ENCODE peak calls at places on chromosomes 11 and 22, in four cellular contexts. D is ovary, W is esophagus muscularis mucosa, U is heart left ventricle. T is an unnamed sample.

GRCh38 chr11:8111636-8112035 is 30.6 kb downstream of the TUB start:
- DNase-seq in D (no peak), W (peak; percentile 50), U (no peak), T (no peak)

GRCh38 chr11:26599421-26599820 is 27.4 kb upstream of the MUC15 start:
- DNase-seq in D (no peak), W (no peak), U (no peak), T (no peak)

GRCh38 chr11:17208257-17208999 is 642 bp upstream of the PIK3C2A start:
- DNase-seq in D (no peak), W (peak; percentile 92), U (no peak), T (no peak)

GRCh38 chr11:119720311-119720710 is 8.7 kb downstream of the NECTIN1 start:
- DNase-seq in D (no peak), W (no peak), U (no peak), T (no peak)

GRCh38 chr11:11740081-11740702 is 101.6 kb upstream of the USP47 start:
- DNase-seq in D (no peak), W (peak; percentile 60), U (no peak), T (no peak)

GRCh38 chr22:36986242-36986821 is 32.9 kb downstream of the TST start:
- DNase-seq in D (no peak), W (no peak), U (no peak), T (no peak)

GRCh38 chr11:59212744-59213573 is at the start of gene MPEG1:
- DNase-seq in D (no peak), W (no peak), U (no peak), T (no peak)

GRCh38 chr11:130439160-130439519 is 9.3 kb upstream of the ADAMTS15 start:
- DNase-seq in D (no peak), W (no peak), U (peak; percentile 3), T (no peak)

GRCh38 chr11:128734439-128735224 is 40.8 kb downstream of the FLI1 start:
- DNase-seq in D (no peak), W (no peak), U (no peak), T (peak; percentile 9)

GRCh38 chr22:29877620-29878019 is 5.4 kb upstream of the MTMR3 start:
- DNase-seq in D (no peak), W (no peak), U (no peak), T (no peak)

GRCh38 chr11:73193251-73194033 is 24.6 kb upstream of the P2RY2 start:
- DNase-seq in D (no peak), W (no peak), U (no peak), T (no peak)

GRCh38 chr11:81007046-81007445 is 1566.2 kb upstream of the TENM4 start:
- DNase-seq in D (no peak), W (no peak), U (no peak), T (no peak)

GRCh38 chr22:30855677-30856518 is 112.7 kb downstream of the MORC2 start:
- DNase-seq in D (no peak), W (no peak), U (no peak), T (no peak)

GRCh38 chr11:58900479-58901420 is 38.5 kb upstream of the GLYATL1 start:
- DNase-seq in D (no peak), W (no peak), U (peak; percentile 60), T (no peak)

GRCh38 chr11:48001438-48002021 is 21.2 kb downstream of the PTPRJ start:
- DNase-seq in D (no peak), W (no peak), U (no peak), T (no peak)

GRCh38 chr11:115659061-115659963 is 155.1 kb upstream of the CADM1 start:
- DNase-seq in D (peak; percentile 25), W (no peak), U (peak; percentile 41), T (no peak)

GRCh38 chr11:1967641-1968225 is 20.6 kb downstream of the MRPL23 start:
- DNase-seq in D (peak; percentile 9), W (no peak), U (peak; percentile 42), T (no peak)

GRCh38 chr22:31160328-31160978 is 471 bp downstream of the RNF185 start:
- DNase-seq in D (no peak), W (no peak), U (no peak), T (no peak)

GRCh38 chr11:19506803-19507466 is 205.7 kb upstream of the NAV2 start:
- DNase-seq in D (no peak), W (no peak), U (no peak), T (no peak)

GRCh38 chr11:111526501-111526900 is 11.9 kb downstream of the HOATZ start:
- DNase-seq in D (no peak), W (no peak), U (no peak), T (no peak)

GRCh38 chr11:32385998-32386397 is 49.3 kb downstream of the WT1 start:
- DNase-seq in D (no peak), W (no peak), U (no peak), T (no peak)

GRCh38 chr11:132941024-132941646 is 591.2 kb downstream of the OPCML start:
- DNase-seq in D (no peak), W (peak; percentile 82), U (no peak), T (no peak)

GRCh38 chr22:30892731-30893221 is 75.8 kb downstream of the MORC2 start:
- DNase-seq in D (no peak), W (no peak), U (no peak), T (no peak)

GRCh38 chr11:22115470-22116037 is 77.3 kb upstream of the ANO5 start:
- DNase-seq in D (no peak), W (no peak), U (peak; percentile 32), T (no peak)

GRCh38 chr11:96259053-96259837 is 83.8 kb downstream of the MAML2 start:
- DNase-seq in D (no peak), W (no peak), U (no peak), T (no peak)

GRCh38 chr11:200224-201003 is 6.8 kb downstream of the BET1L start:
- DNase-seq in D (no peak), W (no peak), U (no peak), T (no peak)

GRCh38 chr11:14537134-14537599 is 17.0 kb upstream of the PSMA1 start:
- DNase-seq in D (no peak), W (no peak), U (no peak), T (no peak)

GRCh38 chr11:1504581-1505290 is 18.2 kb upstream of the MOB2 start:
- DNase-seq in D (no peak), W (no peak), U (peak; percentile 23), T (no peak)

GRCh38 chr22:41913842-41914534 is 886 bp downstream of the SHISA8 start:
- DNase-seq in D (no peak), W (no peak), U (no peak), T (no peak)

GRCh38 chr22:49825436-49825835 is 2.2 kb downstream of the BRD1 start:
- DNase-seq in D (no peak), W (no peak), U (no peak), T (no peak)

GRCh38 chr22:49825944-49826602 is 1.6 kb downstream of the BRD1 start:
- DNase-seq in D (no peak), W (no peak), U (no peak), T (no peak)

GRCh38 chr22:49827307-49827852 is 293 bp downstream of the BRD1 start:
- DNase-seq in D (peak; percentile 53), W (no peak), U (no peak), T (no peak)

GRCh38 chr22:49827853-49828598 is at the start of gene BRD1:
- DNase-seq in D (peak; percentile 74), W (no peak), U (peak; percentile 68), T (no peak)

GRCh38 chr22:49826603-49827306 is 918 bp downstream of the BRD1 start:
- DNase-seq in D (peak; percentile 71), W (no peak), U (no peak), T (no peak)
- H3K27ac ChIP-seq in D (peak overlapping the region; percentile 87), W (peak overlapping the region; percentile 91), U (peak overlapping the region; percentile 80), T (peak overlapping the region; percentile 87)

GRCh38 chr22:22995166-22995565 is 75.2 kb upstream of the GNAZ start:
- DNase-seq in D (no peak), W (no peak), U (no peak), T (no peak)

GRCh38 chr22:22996511-22997261 is 73.6 kb upstream of the GNAZ start:
- DNase-seq in D (no peak), W (no peak), U (no peak), T (no peak)

GRCh38 chr22:22999473-22999872 is 70.8 kb upstream of the GNAZ start:
- DNase-seq in D (no peak), W (no peak), U (no peak), T (no peak)

GRCh38 chr22:22997262-22997898 is 72.9 kb upstream of the GNAZ start:
- DNase-seq in D (no peak), W (no peak), U (no peak), T (no peak)

DNA sequence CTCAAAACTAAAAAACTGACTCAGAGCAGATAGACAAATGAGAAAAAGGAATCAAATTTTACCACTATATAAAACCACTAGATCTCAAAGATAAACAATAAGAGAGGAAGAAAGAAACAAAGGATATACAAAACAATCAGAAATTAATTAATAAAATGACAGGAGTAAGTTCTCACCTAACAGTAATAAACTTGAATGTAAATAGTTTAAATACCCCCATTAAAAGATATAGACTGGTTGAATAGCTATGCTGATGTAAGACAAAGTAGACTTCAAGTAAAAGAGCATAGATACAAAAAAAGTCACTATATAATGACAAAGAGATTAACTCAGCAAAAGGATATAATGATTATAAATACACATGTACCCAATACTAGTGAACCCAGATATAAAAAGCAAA is 72.3 kb upstream of the GNAZ start:
- DNase-seq in D (no peak), W (no peak), U (no peak), T (no peak)
- H3K9me3 ChIP-seq in D (no peaks in the 10 kb centered on the region), W (no peaks in the 10 kb centered on the region), U (no peaks in the 10 kb centered on the region), T (no peaks in the 10 kb centered on the region)

DNA sequence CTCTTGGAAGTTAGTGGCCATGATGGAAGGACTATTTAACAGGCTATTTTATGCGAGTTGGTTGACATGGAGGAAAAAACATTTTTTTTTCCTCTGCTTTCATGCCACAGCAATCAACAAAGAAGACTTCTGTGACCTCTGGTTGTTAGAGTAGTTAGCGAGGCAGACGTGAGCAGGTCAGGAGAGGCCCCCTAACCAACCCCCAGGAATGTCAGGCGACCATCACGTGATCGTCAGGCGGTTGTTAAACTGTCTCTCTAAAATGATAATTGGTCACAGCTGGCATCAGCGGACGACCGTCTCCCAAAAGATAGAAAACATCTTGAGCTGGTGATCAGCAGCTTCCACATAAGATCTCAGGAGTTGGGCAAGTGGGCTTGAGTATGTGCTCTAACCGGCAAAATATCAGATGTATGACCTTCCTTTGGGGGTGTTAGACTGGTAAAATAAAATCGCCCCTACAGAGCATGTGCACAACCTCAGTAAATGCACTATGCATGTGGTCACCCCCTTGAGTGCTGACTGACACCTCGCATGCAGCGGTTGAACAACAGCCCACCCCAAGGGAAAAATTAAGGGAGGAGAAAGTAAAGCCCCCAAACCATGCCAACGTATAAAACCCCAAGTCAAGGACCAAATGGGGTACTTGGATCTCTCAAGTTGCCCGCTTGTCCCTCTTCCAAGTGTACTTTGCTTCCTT is 20.9 kb upstream of the NARS2 start:
- DNase-seq in D (no peak), W (peak; percentile 85), U (no peak), T (no peak)
- H3K27ac ChIP-seq in D (no peak overlapping the region), W (no peak overlapping the region), U (no peak overlapping the region), T (no peak overlapping the region)

GRCh38 chr11:42253156-42253555 is 793.7 kb upstream of the LRRC4C start:
- DNase-seq in D (no peak), W (no peak), U (no peak), T (no peak)
- H3K9me3 ChIP-seq in D (no peaks in the 10 kb centered on the region), W (no peaks in the 10 kb centered on the region), U (no peaks in the 10 kb centered on the region), T (peaks cover 8% of the 10 kb centered on the region)

T was measured in esophagus squamous epithelium.